ENCODE peak calls at places on chromosomes 6 and 20, in five cellular contexts. One of them, this sample, is unnamed.

GRCh38 chr20:1322511-1323245 is 6.3 kb downstream of the SDCBP2 start:
- DNase-seq in GM12865: no peak
- DNase-seq in CD8-positive, alpha-beta T cell: no peak
- DNase-seq in H9: no peak
- DNase-seq in AG04450: peak; percentile 95
- DNase-seq in this sample: no peak

GRCh38 chr20:3935295-3935955 is 46.2 kb downstream of the PANK2 start:
- DNase-seq in AG04450: no peak
- DNase-seq in H9: no peak
- DNase-seq in CD8-positive, alpha-beta T cell: no peak
- DNase-seq in GM12865: no peak
- DNase-seq in this sample: no peak

GRCh38 chr20:42886801-42887200 is 302.9 kb downstream of the PTPRT start:
- DNase-seq in GM12865: no peak
- DNase-seq in AG04450: no peak
- DNase-seq in H9: no peak
- DNase-seq in CD8-positive, alpha-beta T cell: no peak
- DNase-seq in this sample: no peak

GRCh38 chr6:144321839-144322591 is 36.9 kb downstream of the UTRN start:
- DNase-seq in H9: no peak
- DNase-seq in CD8-positive, alpha-beta T cell: no peak
- DNase-seq in GM12865: no peak
- DNase-seq in AG04450: no peak
- DNase-seq in this sample: no peak

GRCh38 chr6:134424131-134424794 is 106.4 kb upstream of the SGK1 start:
- DNase-seq in AG04450: no peak
- DNase-seq in H9: no peak
- DNase-seq in CD8-positive, alpha-beta T cell: no peak
- DNase-seq in GM12865: no peak
- DNase-seq in this sample: no peak

GRCh38 chr6:111423960-111424846 is 58.8 kb downstream of the REV3L start:
- DNase-seq in AG04450: no peak
- DNase-seq in H9: no peak
- DNase-seq in CD8-positive, alpha-beta T cell: no peak
- DNase-seq in GM12865: no peak
- DNase-seq in this sample: no peak

GRCh38 chr20:21235346-21235712 is 67.8 kb upstream of the XRN2 start:
- DNase-seq in CD8-positive, alpha-beta T cell: no peak
- DNase-seq in H9: no peak
- DNase-seq in AG04450: no peak
- DNase-seq in GM12865: no peak
- DNase-seq in this sample: no peak

GRCh38 chr6:30722280-30723112 is 2.3 kb downstream of the TUBB start:
- DNase-seq in GM12865: peak; percentile 84
- DNase-seq in CD8-positive, alpha-beta T cell: peak; percentile 79
- DNase-seq in AG04450: no peak
- DNase-seq in H9: peak; percentile 77
- DNase-seq in this sample: peak; percentile 80

GRCh38 chr6:15153191-15153590 is 92.7 kb upstream of the JARID2 start:
- DNase-seq in CD8-positive, alpha-beta T cell: no peak
- DNase-seq in GM12865: no peak
- DNase-seq in AG04450: no peak
- DNase-seq in H9: no peak
- DNase-seq in this sample: no peak

GRCh38 chr20:24879875-24880274 is 69.2 kb upstream of the CST7 start:
- DNase-seq in H9: no peak
- DNase-seq in AG04450: no peak
- DNase-seq in CD8-positive, alpha-beta T cell: no peak
- DNase-seq in GM12865: no peak
- DNase-seq in this sample: no peak

GRCh38 chr6:11701568-11701967 is 77.0 kb downstream of the ADTRP start:
- DNase-seq in AG04450: no peak
- DNase-seq in GM12865: no peak
- DNase-seq in H9: no peak
- DNase-seq in CD8-positive, alpha-beta T cell: no peak
- DNase-seq in this sample: no peak

GRCh38 chr6:11702039-11702795 is 76.4 kb downstream of the ADTRP start:
- DNase-seq in GM12865: no peak
- DNase-seq in H9: no peak
- DNase-seq in CD8-positive, alpha-beta T cell: no peak
- DNase-seq in AG04450: no peak
- DNase-seq in this sample: no peak

GRCh38 chr6:11702796-11703130 is 75.8 kb downstream of the ADTRP start:
- DNase-seq in AG04450: no peak
- DNase-seq in H9: no peak
- DNase-seq in GM12865: no peak
- DNase-seq in CD8-positive, alpha-beta T cell: no peak
- DNase-seq in this sample: no peak

GRCh38 chr6:11705069-11705468 is 73.5 kb downstream of the ADTRP start:
- DNase-seq in H9: no peak
- DNase-seq in CD8-positive, alpha-beta T cell: no peak
- DNase-seq in GM12865: peak; percentile 76
- DNase-seq in AG04450: no peak
- DNase-seq in this sample: no peak

DNA sequence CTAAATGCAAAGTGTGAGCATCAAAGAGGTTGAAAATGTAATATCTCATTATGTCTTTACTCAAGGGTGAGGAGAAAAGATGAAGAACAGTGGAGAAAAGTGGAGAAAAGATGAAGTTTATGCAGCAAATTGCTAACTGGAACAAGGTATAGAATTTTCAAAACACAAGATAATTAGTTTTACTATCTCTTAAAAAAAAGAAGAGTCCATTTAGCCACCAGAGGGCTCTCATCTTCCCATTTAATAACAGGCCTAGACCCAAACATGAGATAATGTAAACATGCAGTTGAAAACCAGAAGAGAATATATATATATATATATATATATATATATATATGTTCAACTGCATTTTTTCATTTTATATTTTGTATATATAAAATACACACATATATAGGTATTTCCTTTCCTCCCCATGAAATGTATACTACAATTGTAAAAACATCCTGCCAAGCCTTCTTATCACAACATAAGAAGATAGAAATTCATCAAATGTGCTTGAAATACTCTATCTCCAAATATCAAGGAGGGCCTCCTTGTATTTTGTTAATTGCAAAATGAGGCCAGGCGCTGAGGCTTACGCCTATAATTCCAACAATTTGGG is 78.4 kb downstream of the ADTRP start:
- DNase-seq in H9: no peak
- DNase-seq in AG04450: no peak
- DNase-seq in CD8-positive, alpha-beta T cell: no peak
- DNase-seq in GM12865: peak; percentile 72
- DNase-seq in this sample: no peak
- TF ChIP-seq CTCF in H9: peak; percentile 66
- TF ChIP-seq CTCF in AG04450: peak; percentile 61
- TF ChIP-seq CTCF in CD8-positive, alpha-beta T cell: peak; percentile 49
- TF ChIP-seq CTCF in GM12865: peak; percentile 34
- TF ChIP-seq CTCF in this sample: peak; percentile 42

DNA sequence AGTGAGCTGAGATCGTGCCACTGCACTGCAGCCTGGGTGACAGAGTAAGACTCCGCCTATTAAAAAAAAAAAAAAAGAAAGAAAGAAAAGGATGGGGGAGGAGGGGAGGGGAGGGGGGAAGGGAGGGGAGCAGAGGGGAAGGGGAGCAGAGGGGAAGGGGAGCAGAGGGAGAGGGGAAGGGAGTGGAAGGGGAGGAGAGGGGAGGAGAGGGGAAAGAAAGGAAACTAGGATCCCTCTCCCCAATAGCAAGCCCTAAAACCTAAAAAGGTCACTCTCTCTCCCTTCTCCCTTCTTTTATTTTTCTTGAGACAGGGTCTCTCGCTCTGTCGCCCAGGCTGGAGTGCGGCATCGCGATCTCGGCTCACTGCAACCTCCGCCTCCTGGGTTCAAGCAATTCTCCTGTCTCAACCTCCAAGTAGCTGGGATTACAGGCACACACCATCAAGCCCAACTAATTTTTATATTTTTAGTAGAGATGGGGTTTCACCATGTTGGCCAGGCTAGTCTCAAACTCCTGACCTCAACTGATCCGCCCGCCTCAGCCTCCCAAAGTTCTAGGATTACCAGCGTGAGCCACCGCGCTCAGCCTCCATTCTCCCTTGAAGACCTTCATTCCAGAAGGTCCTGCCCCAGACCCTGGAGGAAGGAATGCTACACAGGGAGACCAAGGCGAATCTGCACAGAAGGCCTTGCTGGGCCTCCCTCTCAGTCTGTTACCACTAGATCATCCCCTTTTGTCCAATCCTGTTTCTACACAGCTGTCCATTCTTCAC is 45.8 kb upstream of the PIM1 start:
- DNase-seq in AG04450: no peak
- DNase-seq in H9: peak; percentile 55
- DNase-seq in CD8-positive, alpha-beta T cell: no peak
- DNase-seq in GM12865: no peak
- DNase-seq in this sample: no peak
- TF ChIP-seq CTCF in AG04450: peak; percentile 10
- TF ChIP-seq CTCF in H9: no peak
- TF ChIP-seq CTCF in CD8-positive, alpha-beta T cell: no peak
- TF ChIP-seq CTCF in GM12865: no peak
- TF ChIP-seq CTCF in this sample: no peak

GRCh38 chr20:55004044-55004443 is 528.7 kb downstream of the DOK5 start:
- DNase-seq in AG04450: no peak
- DNase-seq in CD8-positive, alpha-beta T cell: no peak
- DNase-seq in GM12865: no peak
- DNase-seq in H9: no peak
- DNase-seq in this sample: no peak
- TF ChIP-seq CTCF in AG04450: no peak
- TF ChIP-seq CTCF in CD8-positive, alpha-beta T cell: no peak
- TF ChIP-seq CTCF in GM12865: no peak
- TF ChIP-seq CTCF in H9: peak; percentile 22
- TF ChIP-seq CTCF in this sample: no peak

GRCh38 chr6:150730801-150731445 is 131.2 kb downstream of the PLEKHG1 start:
- DNase-seq in AG04450: no peak
- DNase-seq in GM12865: no peak
- DNase-seq in CD8-positive, alpha-beta T cell: no peak
- DNase-seq in H9: no peak
- DNase-seq in this sample: no peak
- TF ChIP-seq CTCF in AG04450: no peak
- TF ChIP-seq CTCF in GM12865: no peak
- TF ChIP-seq CTCF in CD8-positive, alpha-beta T cell: no peak
- TF ChIP-seq CTCF in H9: no peak
- TF ChIP-seq CTCF in this sample: no peak

GRCh38 chr6:44854712-44855111 is 467.2 kb downstream of the CDC5L start:
- DNase-seq in CD8-positive, alpha-beta T cell: no peak
- DNase-seq in H9: no peak
- DNase-seq in GM12865: no peak
- DNase-seq in AG04450: no peak
- DNase-seq in this sample: no peak

GRCh38 chr6:44856495-44856878 is 469.0 kb downstream of the CDC5L start:
- DNase-seq in GM12865: no peak
- DNase-seq in AG04450: no peak
- DNase-seq in CD8-positive, alpha-beta T cell: no peak
- DNase-seq in H9: no peak
- DNase-seq in this sample: no peak

GRCh38 chr6:44859901-44860410 is 468.2 kb upstream of the RUNX2 start:
- DNase-seq in CD8-positive, alpha-beta T cell: no peak
- DNase-seq in AG04450: no peak
- DNase-seq in H9: no peak
- DNase-seq in GM12865: no peak
- DNase-seq in this sample: no peak

GRCh38 chr6:44855562-44856494 is 468.3 kb downstream of the CDC5L start:
- DNase-seq in H9: no peak
- DNase-seq in CD8-positive, alpha-beta T cell: no peak
- DNase-seq in GM12865: no peak
- DNase-seq in AG04450: peak; percentile 1
- DNase-seq in this sample: no peak

GRCh38 chr6:44858998-44859397 is 469.1 kb upstream of the RUNX2 start:
- DNase-seq in H9: no peak
- DNase-seq in AG04450: no peak
- DNase-seq in GM12865: no peak
- DNase-seq in CD8-positive, alpha-beta T cell: no peak
- DNase-seq in this sample: no peak
- TF ChIP-seq CTCF in H9: no peak
- TF ChIP-seq CTCF in AG04450: no peak
- TF ChIP-seq CTCF in GM12865: no peak
- TF ChIP-seq CTCF in CD8-positive, alpha-beta T cell: no peak
- TF ChIP-seq CTCF in this sample: no peak